ENCODE peak calls at places on chromosomes 4 and X, in five cellular contexts. One of them, this sample, is unnamed.

GRCh38 chr4:56356650-56357049 is 30.6 kb downstream of the AASDH start:
- DNase-seq in uterus: no peak
- DNase-seq in neural progenitor cell: no peak
- DNase-seq in RCC 7860: no peak
- DNase-seq in NCI-H1092: no peak
- DNase-seq in this sample: no peak

GRCh38 chr4:17236686-17237085 is 275.2 kb downstream of the QDPR start:
- DNase-seq in uterus: no peak
- DNase-seq in RCC 7860: no peak
- DNase-seq in neural progenitor cell: no peak
- DNase-seq in NCI-H1092: no peak
- DNase-seq in this sample: no peak

GRCh38 chrX:49192722-49193328 is 6.7 kb upstream of the PRICKLE3 start:
- DNase-seq in neural progenitor cell: peak; percentile 60
- DNase-seq in NCI-H1092: no peak
- DNase-seq in uterus: no peak
- DNase-seq in RCC 7860: no peak
- DNase-seq in this sample: no peak

GRCh38 chr4:3675251-3676115 is 90.7 kb upstream of the ADRA2C start:
- DNase-seq in RCC 7860: no peak
- DNase-seq in NCI-H1092: no peak
- DNase-seq in uterus: no peak
- DNase-seq in neural progenitor cell: no peak
- DNase-seq in this sample: no peak

GRCh38 chr4:152415980-152416379 is 119.9 kb downstream of the FBXW7 start:
- DNase-seq in uterus: no peak
- DNase-seq in NCI-H1092: no peak
- DNase-seq in RCC 7860: no peak
- DNase-seq in neural progenitor cell: no peak
- DNase-seq in this sample: no peak

GRCh38 chr4:182492456-182492855 is 249.3 kb downstream of the TENM3 start:
- DNase-seq in neural progenitor cell: no peak
- DNase-seq in RCC 7860: peak; percentile 3
- DNase-seq in uterus: no peak
- DNase-seq in NCI-H1092: no peak
- DNase-seq in this sample: no peak

GRCh38 chr4:173168396-173169177 is at the start of gene GALNT7:
- DNase-seq in neural progenitor cell: peak; percentile 93
- DNase-seq in RCC 7860: peak; percentile 70
- DNase-seq in uterus: peak; percentile 68
- DNase-seq in NCI-H1092: peak; percentile 78
- DNase-seq in this sample: peak; percentile 58

GRCh38 chrX:70476166-70476933 is 31.7 kb downstream of the DLG3 start:
- DNase-seq in uterus: no peak
- DNase-seq in NCI-H1092: no peak
- DNase-seq in neural progenitor cell: no peak
- DNase-seq in RCC 7860: no peak
- DNase-seq in this sample: no peak

GRCh38 chr4:128737098-128737513 is 72.4 kb upstream of the JADE1 start:
- DNase-seq in uterus: no peak
- DNase-seq in neural progenitor cell: no peak
- DNase-seq in NCI-H1092: no peak
- DNase-seq in RCC 7860: no peak
- DNase-seq in this sample: no peak

GRCh38 chr4:105050896-105051295 is 95.8 kb upstream of the TET2 start:
- DNase-seq in RCC 7860: no peak
- DNase-seq in uterus: no peak
- DNase-seq in neural progenitor cell: no peak
- DNase-seq in NCI-H1092: no peak
- DNase-seq in this sample: no peak

GRCh38 chr4:167111622-167112021 is 122.7 kb downstream of the SPOCK3 start:
- DNase-seq in NCI-H1092: no peak
- DNase-seq in neural progenitor cell: no peak
- DNase-seq in uterus: no peak
- DNase-seq in RCC 7860: no peak
- DNase-seq in this sample: no peak

GRCh38 chrX:94744786-94745185 is 1070.8 kb downstream of the FAM133A start:
- DNase-seq in uterus: no peak
- DNase-seq in neural progenitor cell: no peak
- DNase-seq in NCI-H1092: no peak
- DNase-seq in RCC 7860: no peak
- DNase-seq in this sample: no peak

GRCh38 chr4:138390286-138390685 is 148.1 kb upstream of the SLC7A11 start:
- DNase-seq in NCI-H1092: no peak
- DNase-seq in uterus: no peak
- DNase-seq in RCC 7860: peak; percentile 33
- DNase-seq in neural progenitor cell: no peak
- DNase-seq in this sample: no peak

GRCh38 chr4:122625156-122625555 is 4.3 kb upstream of the IL21 start:
- DNase-seq in NCI-H1092: no peak
- DNase-seq in uterus: no peak
- DNase-seq in RCC 7860: no peak
- DNase-seq in neural progenitor cell: no peak
- DNase-seq in this sample: no peak

GRCh38 chr4:3074846-3075651 is 568 bp downstream of the HTT start:
- DNase-seq in NCI-H1092: peak; percentile 29
- DNase-seq in uterus: peak; percentile 45
- DNase-seq in neural progenitor cell: peak; percentile 88
- DNase-seq in RCC 7860: peak; percentile 23
- DNase-seq in this sample: no peak

GRCh38 chr4:127778102-127778501 is 4.0 kb upstream of the HSPA4L start:
- DNase-seq in NCI-H1092: no peak
- DNase-seq in RCC 7860: no peak
- DNase-seq in neural progenitor cell: peak; percentile 63
- DNase-seq in uterus: no peak
- DNase-seq in this sample: no peak

GRCh38 chr4:53098681-53099121 is 236.6 kb downstream of the RASL11B start:
- DNase-seq in neural progenitor cell: no peak
- DNase-seq in RCC 7860: peak; percentile 26
- DNase-seq in NCI-H1092: no peak
- DNase-seq in uterus: no peak
- DNase-seq in this sample: no peak

GRCh38 chrX:17814557-17814956 is 46.5 kb downstream of the RAI2 start:
- DNase-seq in neural progenitor cell: no peak
- DNase-seq in uterus: no peak
- DNase-seq in NCI-H1092: no peak
- DNase-seq in RCC 7860: no peak
- DNase-seq in this sample: no peak

GRCh38 chr4:5045099-5045498 is 6.2 kb upstream of the STK32B start:
- DNase-seq in uterus: no peak
- DNase-seq in NCI-H1092: no peak
- DNase-seq in RCC 7860: no peak
- DNase-seq in neural progenitor cell: no peak
- DNase-seq in this sample: no peak

GRCh38 chrX:49242545-49243066 is 7.3 kb downstream of the CCDC22 start:
- DNase-seq in NCI-H1092: no peak
- DNase-seq in RCC 7860: no peak
- DNase-seq in uterus: no peak
- DNase-seq in neural progenitor cell: no peak
- DNase-seq in this sample: no peak

GRCh38 chr4:174394915-174395314 is 111.2 kb downstream of the CEP44 start:
- DNase-seq in neural progenitor cell: no peak
- DNase-seq in uterus: no peak
- DNase-seq in RCC 7860: peak; percentile 61
- DNase-seq in NCI-H1092: no peak
- DNase-seq in this sample: no peak

GRCh38 chr4:139331185-139331584 is 28.9 kb upstream of the NDUFC1 start:
- DNase-seq in uterus: no peak
- DNase-seq in neural progenitor cell: no peak
- DNase-seq in NCI-H1092: no peak
- DNase-seq in RCC 7860: peak; percentile 12
- DNase-seq in this sample: no peak

GRCh38 chrX:134646671-134647070 is 11.6 kb downstream of the PLAC1 start:
- DNase-seq in neural progenitor cell: no peak
- DNase-seq in NCI-H1092: no peak
- DNase-seq in RCC 7860: no peak
- DNase-seq in uterus: no peak
- DNase-seq in this sample: no peak

GRCh38 chr4:37802068-37802666 is 24.3 kb upstream of the PGM2 start:
- DNase-seq in RCC 7860: peak; percentile 81
- DNase-seq in neural progenitor cell: peak; percentile 77
- DNase-seq in uterus: peak; percentile 21
- DNase-seq in NCI-H1092: peak; percentile 66
- DNase-seq in this sample: no peak

GRCh38 chr4:41029098-41029497 is 185.2 kb downstream of the APBB2 start:
- DNase-seq in uterus: no peak
- DNase-seq in RCC 7860: no peak
- DNase-seq in NCI-H1092: no peak
- DNase-seq in neural progenitor cell: no peak
- DNase-seq in this sample: no peak

GRCh38 chr4:20662851-20663250 is 37.4 kb upstream of the PACRGL start:
- DNase-seq in neural progenitor cell: no peak
- DNase-seq in NCI-H1092: no peak
- DNase-seq in uterus: no peak
- DNase-seq in RCC 7860: peak; percentile 15
- DNase-seq in this sample: no peak

GRCh38 chrX:115642895-115643530 is 82.0 kb downstream of the PLS3 start:
- DNase-seq in neural progenitor cell: peak; percentile 44
- DNase-seq in RCC 7860: peak; percentile 11
- DNase-seq in NCI-H1092: peak; percentile 11
- DNase-seq in uterus: peak; percentile 33
- DNase-seq in this sample: no peak

GRCh38 chr4:157265281-157265680 is 44.8 kb downstream of the GRIA2 start:
- DNase-seq in NCI-H1092: no peak
- DNase-seq in neural progenitor cell: peak; percentile 37
- DNase-seq in uterus: no peak
- DNase-seq in RCC 7860: no peak
- DNase-seq in this sample: no peak

GRCh38 chr4:23888421-23889319 is 1.2 kb downstream of the PPARGC1A start:
- DNase-seq in RCC 7860: peak; percentile 16
- DNase-seq in neural progenitor cell: peak; percentile 29
- DNase-seq in NCI-H1092: no peak
- DNase-seq in uterus: peak; percentile 16
- DNase-seq in this sample: no peak

GRCh38 chr4:173859091-173859713 is 329.2 kb upstream of the HAND2 start:
- DNase-seq in RCC 7860: no peak
- DNase-seq in neural progenitor cell: no peak
- DNase-seq in NCI-H1092: no peak
- DNase-seq in uterus: no peak
- DNase-seq in this sample: no peak

GRCh38 chr4:139241086-139241783 is 38.8 kb downstream of the MGARP start:
- DNase-seq in NCI-H1092: no peak
- DNase-seq in RCC 7860: no peak
- DNase-seq in uterus: no peak
- DNase-seq in neural progenitor cell: peak; percentile 53
- DNase-seq in this sample: no peak

GRCh38 chrX:136250191-136251041 is 784 bp downstream of the MAP7D3 start:
- DNase-seq in uterus: no peak
- DNase-seq in NCI-H1092: no peak
- DNase-seq in RCC 7860: no peak
- DNase-seq in neural progenitor cell: peak; percentile 60
- DNase-seq in this sample: no peak

GRCh38 chr4:48114396-48114795 is 19.7 kb downstream of the TXK start:
- DNase-seq in uterus: no peak
- DNase-seq in neural progenitor cell: no peak
- DNase-seq in NCI-H1092: no peak
- DNase-seq in RCC 7860: no peak
- DNase-seq in this sample: no peak

GRCh38 chr4:102642571-102643298 is 118.0 kb downstream of the MANBA start:
- DNase-seq in RCC 7860: no peak
- DNase-seq in NCI-H1092: no peak
- DNase-seq in uterus: no peak
- DNase-seq in neural progenitor cell: no peak
- DNase-seq in this sample: no peak

GRCh38 chr4:159420162-159421057 is 317.5 kb downstream of the RAPGEF2 start:
- DNase-seq in neural progenitor cell: no peak
- DNase-seq in NCI-H1092: no peak
- DNase-seq in RCC 7860: no peak
- DNase-seq in uterus: no peak
- DNase-seq in this sample: no peak

GRCh38 chr4:95505801-95506200 is 43.0 kb downstream of the UNC5C start:
- DNase-seq in NCI-H1092: no peak
- DNase-seq in neural progenitor cell: no peak
- DNase-seq in RCC 7860: no peak
- DNase-seq in uterus: no peak
- DNase-seq in this sample: no peak

GRCh38 chr4:78691971-78692814 is 84.0 kb upstream of the BMP2K start:
- DNase-seq in NCI-H1092: no peak
- DNase-seq in neural progenitor cell: no peak
- DNase-seq in RCC 7860: no peak
- DNase-seq in uterus: no peak
- DNase-seq in this sample: no peak

GRCh38 chrX:132375941-132376340 is 112.9 kb downstream of the MBNL3 start:
- DNase-seq in NCI-H1092: no peak
- DNase-seq in uterus: no peak
- DNase-seq in neural progenitor cell: peak; percentile 5
- DNase-seq in RCC 7860: no peak
- DNase-seq in this sample: no peak